ENCODE peak calls at places on chromosomes 4 and X, in ten cellular contexts. One of them, this sample, is unnamed.
A peak's percentile ranks its signal among the peaks of the same experiment; 100 is the strongest.

GRCh38 chrX:41781500-41781899 is 57.5 kb downstream of the GPR82 start:
- DNase-seq in adrenal gland: no peak
- DNase-seq in A549: peak; percentile 31
- DNase-seq in lower leg skin: no peak
- DNase-seq in endothelial cell of umbilical vein: peak; percentile 49
- DNase-seq in transverse colon: no peak
- DNase-seq in body of pancreas: no peak
- DNase-seq in IMR-90: peak; percentile 56
- DNase-seq in HCT116: peak; percentile 31
- DNase-seq in breast epithelium: no peak
- DNase-seq in this sample: no peak

GRCh38 chrX:20067709-20068315 is 48.9 kb downstream of the MAP7D2 start:
- DNase-seq in adrenal gland: peak; percentile 66
- DNase-seq in A549: peak; percentile 44
- DNase-seq in lower leg skin: peak; percentile 56
- DNase-seq in endothelial cell of umbilical vein: peak; percentile 80
- DNase-seq in transverse colon: peak; percentile 55
- DNase-seq in body of pancreas: peak; percentile 86
- DNase-seq in IMR-90: peak; percentile 88
- DNase-seq in HCT116: peak; percentile 23
- DNase-seq in breast epithelium: peak; percentile 58
- DNase-seq in this sample: peak; percentile 90

GRCh38 chr4:99998062-99998880 is 48.2 kb upstream of the H2AZ1 start:
- DNase-seq in adrenal gland: no peak
- DNase-seq in A549: peak; percentile 13
- DNase-seq in lower leg skin: no peak
- DNase-seq in endothelial cell of umbilical vein: peak; percentile 42
- DNase-seq in transverse colon: no peak
- DNase-seq in body of pancreas: no peak
- DNase-seq in IMR-90: peak; percentile 62
- DNase-seq in HCT116: peak; percentile 37
- DNase-seq in breast epithelium: no peak
- DNase-seq in this sample: no peak

GRCh38 chr4:1290165-1290977 is 680 bp downstream of the MAEA start:
- DNase-seq in adrenal gland: no peak
- DNase-seq in A549: no peak
- DNase-seq in lower leg skin: no peak
- DNase-seq in endothelial cell of umbilical vein: peak; percentile 23
- DNase-seq in transverse colon: peak; percentile 56
- DNase-seq in body of pancreas: peak; percentile 74
- DNase-seq in IMR-90: peak; percentile 4
- DNase-seq in HCT116: no peak
- DNase-seq in breast epithelium: no peak
- DNase-seq in this sample: peak; percentile 64

GRCh38 chrX:33416273-33416805 is 205.0 kb upstream of the DMD start:
- DNase-seq in adrenal gland: no peak
- DNase-seq in A549: no peak
- DNase-seq in lower leg skin: no peak
- DNase-seq in endothelial cell of umbilical vein: no peak
- DNase-seq in transverse colon: no peak
- DNase-seq in body of pancreas: no peak
- DNase-seq in IMR-90: no peak
- DNase-seq in HCT116: no peak
- DNase-seq in breast epithelium: no peak
- DNase-seq in this sample: no peak

GRCh38 chr4:149223659-149224058 is 592.0 kb downstream of the IQCM start:
- DNase-seq in adrenal gland: no peak
- DNase-seq in A549: no peak
- DNase-seq in lower leg skin: no peak
- DNase-seq in endothelial cell of umbilical vein: no peak
- DNase-seq in transverse colon: no peak
- DNase-seq in body of pancreas: no peak
- DNase-seq in IMR-90: peak; percentile 56
- DNase-seq in HCT116: no peak
- DNase-seq in breast epithelium: no peak
- DNase-seq in this sample: no peak

GRCh38 chrX:153868576-153869472 is 17.1 kb downstream of the L1CAM start:
- DNase-seq in adrenal gland: no peak
- DNase-seq in A549: no peak
- DNase-seq in lower leg skin: no peak
- DNase-seq in endothelial cell of umbilical vein: no peak
- DNase-seq in transverse colon: no peak
- DNase-seq in body of pancreas: no peak
- DNase-seq in IMR-90: no peak
- DNase-seq in HCT116: no peak
- DNase-seq in breast epithelium: no peak
- DNase-seq in this sample: no peak

GRCh38 chr4:121370729-121371325 is 10.0 kb downstream of the QRFPR start:
- DNase-seq in adrenal gland: no peak
- DNase-seq in A549: no peak
- DNase-seq in lower leg skin: peak; percentile 29
- DNase-seq in endothelial cell of umbilical vein: peak; percentile 53
- DNase-seq in transverse colon: peak; percentile 11
- DNase-seq in body of pancreas: peak; percentile 33
- DNase-seq in IMR-90: peak; percentile 33
- DNase-seq in HCT116: peak; percentile 40
- DNase-seq in breast epithelium: no peak
- DNase-seq in this sample: peak; percentile 27

GRCh38 chr4:52572936-52573485 is 86.1 kb downstream of the USP46 start:
- DNase-seq in adrenal gland: no peak
- DNase-seq in A549: no peak
- DNase-seq in lower leg skin: no peak
- DNase-seq in endothelial cell of umbilical vein: no peak
- DNase-seq in transverse colon: no peak
- DNase-seq in body of pancreas: no peak
- DNase-seq in IMR-90: peak; percentile 90
- DNase-seq in HCT116: no peak
- DNase-seq in breast epithelium: no peak
- DNase-seq in this sample: no peak

GRCh38 chr4:16757080-16757521 is 141.3 kb downstream of the LDB2 start:
- DNase-seq in adrenal gland: no peak
- DNase-seq in A549: no peak
- DNase-seq in lower leg skin: no peak
- DNase-seq in endothelial cell of umbilical vein: peak; percentile 32
- DNase-seq in transverse colon: no peak
- DNase-seq in body of pancreas: no peak
- DNase-seq in IMR-90: peak; percentile 55
- DNase-seq in HCT116: no peak
- DNase-seq in breast epithelium: no peak
- DNase-seq in this sample: no peak

GRCh38 chrX:129980043-129980442 is 2.4 kb upstream of the BCORL1 start:
- DNase-seq in adrenal gland: peak; percentile 35
- DNase-seq in A549: no peak
- DNase-seq in lower leg skin: no peak
- DNase-seq in endothelial cell of umbilical vein: no peak
- DNase-seq in transverse colon: peak; percentile 51
- DNase-seq in body of pancreas: peak; percentile 38
- DNase-seq in IMR-90: no peak
- DNase-seq in HCT116: no peak
- DNase-seq in breast epithelium: no peak
- DNase-seq in this sample: peak; percentile 37

GRCh38 chr4:54746228-54746627 is 88.5 kb downstream of the KIT start:
- DNase-seq in adrenal gland: no peak
- DNase-seq in A549: no peak
- DNase-seq in lower leg skin: no peak
- DNase-seq in endothelial cell of umbilical vein: no peak
- DNase-seq in transverse colon: no peak
- DNase-seq in body of pancreas: no peak
- DNase-seq in IMR-90: no peak
- DNase-seq in HCT116: no peak
- DNase-seq in breast epithelium: no peak
- DNase-seq in this sample: no peak

GRCh38 chr4:155164705-155165104 is 43.7 kb upstream of the NPY2R start:
- DNase-seq in adrenal gland: no peak
- DNase-seq in A549: no peak
- DNase-seq in lower leg skin: no peak
- DNase-seq in endothelial cell of umbilical vein: no peak
- DNase-seq in transverse colon: no peak
- DNase-seq in body of pancreas: no peak
- DNase-seq in IMR-90: no peak
- DNase-seq in HCT116: no peak
- DNase-seq in breast epithelium: no peak
- DNase-seq in this sample: no peak

GRCh38 chr4:79650794-79651431 is 242.9 kb upstream of the GK2 start:
- DNase-seq in adrenal gland: no peak
- DNase-seq in A549: no peak
- DNase-seq in lower leg skin: no peak
- DNase-seq in endothelial cell of umbilical vein: peak; percentile 96
- DNase-seq in transverse colon: no peak
- DNase-seq in body of pancreas: no peak
- DNase-seq in IMR-90: peak; percentile 77
- DNase-seq in HCT116: no peak
- DNase-seq in breast epithelium: no peak
- DNase-seq in this sample: no peak

GRCh38 chrX:132967049-132967448 is 8.6 kb upstream of the HS6ST2 start:
- DNase-seq in adrenal gland: no peak
- DNase-seq in A549: no peak
- DNase-seq in lower leg skin: no peak
- DNase-seq in endothelial cell of umbilical vein: no peak
- DNase-seq in transverse colon: no peak
- DNase-seq in body of pancreas: no peak
- DNase-seq in IMR-90: no peak
- DNase-seq in HCT116: no peak
- DNase-seq in breast epithelium: no peak
- DNase-seq in this sample: no peak

GRCh38 chr4:158195297-158195696 is 15.0 kb upstream of the TMEM144 start:
- DNase-seq in adrenal gland: no peak
- DNase-seq in A549: no peak
- DNase-seq in lower leg skin: no peak
- DNase-seq in endothelial cell of umbilical vein: no peak
- DNase-seq in transverse colon: no peak
- DNase-seq in body of pancreas: no peak
- DNase-seq in IMR-90: no peak
- DNase-seq in HCT116: no peak
- DNase-seq in breast epithelium: no peak
- DNase-seq in this sample: no peak

GRCh38 chr4:76309939-76310549 is 3.5 kb downstream of the STBD1 start:
- DNase-seq in adrenal gland: no peak
- DNase-seq in A549: no peak
- DNase-seq in lower leg skin: no peak
- DNase-seq in endothelial cell of umbilical vein: no peak
- DNase-seq in transverse colon: no peak
- DNase-seq in body of pancreas: no peak
- DNase-seq in IMR-90: no peak
- DNase-seq in HCT116: no peak
- DNase-seq in breast epithelium: no peak
- DNase-seq in this sample: no peak

GRCh38 chrX:4978613-4979012 is 1250.1 kb downstream of the NLGN4X start:
- DNase-seq in adrenal gland: no peak
- DNase-seq in A549: no peak
- DNase-seq in lower leg skin: no peak
- DNase-seq in endothelial cell of umbilical vein: no peak
- DNase-seq in transverse colon: no peak
- DNase-seq in body of pancreas: no peak
- DNase-seq in IMR-90: no peak
- DNase-seq in HCT116: no peak
- DNase-seq in breast epithelium: no peak
- DNase-seq in this sample: no peak
- TF ChIP-seq POLR2A in adrenal gland: no peak
- TF ChIP-seq POLR2A in A549: no peak
- TF ChIP-seq POLR2A in lower leg skin: no peak
- TF ChIP-seq POLR2A in endothelial cell of umbilical vein: no peak
- TF ChIP-seq POLR2A in transverse colon: no peak
- TF ChIP-seq POLR2A in body of pancreas: no peak
- TF ChIP-seq POLR2A in IMR-90: no peak
- TF ChIP-seq POLR2A in HCT116: no peak
- TF ChIP-seq POLR2A in breast epithelium: no peak
- TF ChIP-seq POLR2A in this sample: no peak

GRCh38 chrX:141879616-141880015 is 24.1 kb upstream of the MAGEC1 start:
- DNase-seq in adrenal gland: no peak
- DNase-seq in A549: no peak
- DNase-seq in lower leg skin: no peak
- DNase-seq in endothelial cell of umbilical vein: no peak
- DNase-seq in transverse colon: no peak
- DNase-seq in body of pancreas: no peak
- DNase-seq in IMR-90: no peak
- DNase-seq in HCT116: no peak
- DNase-seq in breast epithelium: no peak
- DNase-seq in this sample: no peak
- TF ChIP-seq CTCF in adrenal gland: no peak
- TF ChIP-seq CTCF in A549: no peak
- TF ChIP-seq CTCF in lower leg skin: no peak
- TF ChIP-seq CTCF in endothelial cell of umbilical vein: no peak
- TF ChIP-seq CTCF in transverse colon: no peak
- TF ChIP-seq CTCF in body of pancreas: peak; percentile 44
- TF ChIP-seq CTCF in IMR-90: no peak
- TF ChIP-seq CTCF in HCT116: no peak
- TF ChIP-seq CTCF in breast epithelium: no peak
- TF ChIP-seq CTCF in this sample: no peak

DNA sequence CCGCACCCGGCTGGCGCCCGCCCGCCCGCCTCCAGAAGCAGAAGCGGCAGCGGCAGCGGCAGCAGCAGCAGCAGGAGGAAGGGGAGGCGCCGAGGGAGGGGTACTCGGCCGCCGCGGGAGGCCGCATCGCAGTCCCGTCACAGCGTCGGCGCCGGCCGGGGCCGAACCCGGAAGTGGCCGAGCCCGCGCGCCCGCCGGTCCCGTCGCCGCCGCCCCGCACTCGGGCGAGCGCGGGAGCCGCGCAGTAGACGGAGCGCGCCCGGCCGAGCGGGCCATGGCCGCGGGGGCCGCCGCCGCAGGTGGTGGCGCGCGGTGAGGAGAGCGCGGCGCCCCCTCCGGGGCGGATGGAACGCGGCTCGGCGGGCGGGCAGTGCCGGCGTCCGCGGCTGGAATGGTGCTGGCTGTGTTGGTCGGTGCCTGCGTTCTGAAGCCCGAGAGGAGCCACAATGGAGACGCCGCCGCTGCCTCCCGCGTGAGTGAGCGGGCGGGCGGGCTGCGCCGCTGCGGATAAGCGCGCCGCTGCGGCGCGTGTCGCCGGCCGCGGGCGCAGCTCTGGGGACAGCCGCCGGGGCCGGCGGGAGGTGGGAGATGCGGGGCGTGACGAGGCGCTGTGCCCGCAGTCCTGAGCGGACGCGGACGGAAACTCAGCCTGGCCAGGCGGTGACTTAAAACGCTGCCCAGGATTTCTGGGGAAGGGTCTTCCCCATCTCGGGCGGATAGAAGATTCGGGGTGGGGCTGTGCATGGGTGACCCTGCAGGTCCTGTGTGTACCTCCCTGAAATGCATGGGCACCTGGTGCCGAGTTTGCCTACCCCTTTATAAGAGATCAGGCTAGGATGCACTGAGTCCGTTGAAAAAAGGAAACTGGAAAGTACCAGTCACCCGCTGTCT is at the start of gene KLHL2:
- DNase-seq in adrenal gland: peak; percentile 79
- DNase-seq in A549: peak; percentile 35
- DNase-seq in lower leg skin: peak; percentile 69
- DNase-seq in endothelial cell of umbilical vein: peak; percentile 80
- DNase-seq in transverse colon: peak; percentile 85
- DNase-seq in body of pancreas: peak; percentile 82
- DNase-seq in IMR-90: peak; percentile 74
- DNase-seq in HCT116: no peak
- DNase-seq in breast epithelium: peak; percentile 74
- DNase-seq in this sample: peak; percentile 86
- TF ChIP-seq POLR2A in adrenal gland: peak; percentile 84
- TF ChIP-seq POLR2A in A549: peak; percentile 48
- TF ChIP-seq POLR2A in lower leg skin: no peak
- TF ChIP-seq POLR2A in endothelial cell of umbilical vein: peak; percentile 73
- TF ChIP-seq POLR2A in transverse colon: no peak
- TF ChIP-seq POLR2A in body of pancreas: no peak
- TF ChIP-seq POLR2A in IMR-90: peak; percentile 53
- TF ChIP-seq POLR2A in HCT116: peak; percentile 66
- TF ChIP-seq POLR2A in breast epithelium: no peak
- TF ChIP-seq POLR2A in this sample: no peak

GRCh38 chr4:143254479-143255216 is 69.9 kb downstream of the USP38 start:
- DNase-seq in adrenal gland: no peak
- DNase-seq in A549: no peak
- DNase-seq in lower leg skin: no peak
- DNase-seq in endothelial cell of umbilical vein: no peak
- DNase-seq in transverse colon: no peak
- DNase-seq in body of pancreas: no peak
- DNase-seq in IMR-90: no peak
- DNase-seq in HCT116: no peak
- DNase-seq in breast epithelium: no peak
- DNase-seq in this sample: no peak
- TF ChIP-seq CTCF in adrenal gland: no peak
- TF ChIP-seq CTCF in A549: no peak
- TF ChIP-seq CTCF in lower leg skin: no peak
- TF ChIP-seq CTCF in endothelial cell of umbilical vein: no peak
- TF ChIP-seq CTCF in transverse colon: no peak
- TF ChIP-seq CTCF in body of pancreas: no peak
- TF ChIP-seq CTCF in IMR-90: no peak
- TF ChIP-seq CTCF in HCT116: no peak
- TF ChIP-seq CTCF in breast epithelium: no peak
- TF ChIP-seq CTCF in this sample: no peak